ENCODE peak calls at places on chromosomes 6 and 20, in ten cellular contexts. E is pancreas; C is mammary epithelial cell; Y is ascending aorta; M is uterus; B is lower lobe of right lung; Z is psoas muscle; Q is neuronal stem cell; N is CD8-positive, alpha-beta T cell; R is A549. U is an unnamed sample.

GRCh38 chr20:2299301-2299700 is 3.5 kb downstream of the TGM3 start:
- DNase-seq in Y (no peak), C (no peak), R (no peak), M (no peak), Q (no peak), N (no peak), B (peak; percentile 87), E (peak; percentile 49), Z (peak; percentile 65), U (peak; percentile 27)

GRCh38 chr6:144581807-144582537 is 296.8 kb downstream of the UTRN start:
- DNase-seq in C (no peak), Y (no peak), Z (no peak), N (no peak), E (no peak), R (peak; percentile 5), M (no peak), B (no peak), Q (peak; percentile 11), U (peak; percentile 8)

GRCh38 chr20:12049125-12049524 is 131.4 kb downstream of the BTBD3 start:
- DNase-seq in M (no peak), Q (no peak), B (no peak), Z (no peak), R (no peak), C (no peak), Y (no peak), N (no peak), E (no peak), U (no peak)

GRCh38 chr6:5851261-5851757 is 155.4 kb downstream of the NRN1 start:
- DNase-seq in E (peak; percentile 40), R (peak; percentile 13), Y (no peak), C (no peak), B (peak; percentile 77), M (no peak), Z (no peak), N (peak; percentile 51), Q (no peak), U (peak; percentile 41)

GRCh38 chr6:165987483-165988305 is 180.0 kb downstream of the TBXT start:
- DNase-seq in N (no peak), M (peak; percentile 90), Y (peak; percentile 78), C (peak; percentile 0), Z (peak; percentile 78), B (no peak), R (peak; percentile 89), E (peak; percentile 45), Q (no peak), U (peak; percentile 90)

GRCh38 chr6:21188505-21189223 is 404.9 kb upstream of the SOX4 start:
- DNase-seq in N (no peak), C (peak; percentile 90), Q (no peak), R (no peak), Z (no peak), M (no peak), E (no peak), B (no peak), Y (no peak), U (no peak)

GRCh38 chr6:152816055-152816454 is 65.5 kb downstream of the VIP start:
- DNase-seq in M (no peak), E (no peak), R (no peak), N (no peak), Q (no peak), C (no peak), B (no peak), Z (no peak), Y (no peak), U (no peak)

GRCh38 chr6:44224154-44224977 is 971 bp downstream of the SLC29A1 start:
- DNase-seq in Q (no peak), Y (peak; percentile 74), M (no peak), E (no peak), N (no peak), R (peak; percentile 25), C (peak; percentile 39), Z (no peak), B (no peak), U (no peak)

GRCh38 chr20:23203951-23204730 is 118.0 kb upstream of the CD93 start:
- DNase-seq in N (no peak), M (no peak), Q (no peak), Z (no peak), C (no peak), Y (no peak), B (no peak), R (no peak), E (no peak), U (no peak)

GRCh38 chr20:4714818-4715217 is 6.9 kb upstream of the PRND start:
- DNase-seq in N (no peak), Y (no peak), M (no peak), E (no peak), Z (no peak), B (no peak), C (peak; percentile 66), R (no peak), Q (no peak), U (no peak)

GRCh38 chr20:9035129-9035528 is 33.8 kb upstream of the PLCB4 start:
- DNase-seq in E (no peak), M (no peak), N (no peak), R (no peak), B (no peak), Q (no peak), Y (no peak), Z (no peak), C (peak; percentile 13), U (no peak)

GRCh38 chr6:27031302-27031701 is 216.2 kb upstream of the PRSS16 start:
- DNase-seq in B (no peak), R (no peak), Y (no peak), Z (no peak), Q (no peak), E (no peak), C (peak; percentile 62), M (no peak), N (no peak), U (no peak)

GRCh38 chr20:34979366-34980153 is 23.9 kb downstream of the MYH7B start:
- DNase-seq in Z (peak; percentile 82), E (no peak), M (no peak), Q (no peak), C (no peak), N (no peak), B (no peak), Y (no peak), R (no peak), U (peak; percentile 79)

GRCh38 chr6:108707328-108707976 is 140.8 kb upstream of the ARMC2 start:
- DNase-seq in Z (no peak), N (no peak), M (no peak), Q (no peak), E (no peak), Y (peak; percentile 34), B (no peak), C (no peak), R (no peak), U (no peak)

GRCh38 chr20:50690979-50691584 is at the start of gene RIPOR3:
- DNase-seq in M (peak; percentile 52), Q (peak; percentile 17), Y (no peak), B (no peak), N (no peak), Z (peak; percentile 69), E (no peak), C (no peak), R (no peak), U (peak; percentile 42)

GRCh38 chr6:39051399-39052122 is 3.0 kb downstream of the GLP1R start:
- DNase-seq in R (no peak), Q (no peak), Z (no peak), C (peak; percentile 68), B (no peak), Y (no peak), E (no peak), M (no peak), N (no peak), U (no peak)

GRCh38 chr6:335572-335971 is 43.3 kb downstream of the DUSP22 start:
- DNase-seq in Q (no peak), M (no peak), Y (no peak), E (no peak), B (peak; percentile 46), C (no peak), Z (no peak), R (no peak), N (no peak), U (no peak)

GRCh38 chr20:54197621-54198604 is 10.0 kb upstream of the PFDN4 start:
- DNase-seq in E (no peak), B (no peak), Z (no peak), Q (no peak), M (no peak), R (peak; percentile 48), Y (no peak), N (no peak), C (peak; percentile 78), U (no peak)

GRCh38 chr6:37256692-37257319 is 766 bp upstream of the TBC1D22B start:
- DNase-seq in E (no peak), Y (no peak), Q (no peak), M (no peak), B (no peak), C (peak; percentile 51), R (no peak), Z (no peak), N (no peak), U (no peak)
- H3K27ac ChIP-seq in E (no peak overlapping the region), Y (no peak overlapping the region), Q (no peak overlapping the region), M (peak overlapping the region; percentile 76), B (no peak overlapping the region), C (peak overlapping the region; percentile 88), R (peak overlapping the region; percentile 20), Z (peak overlapping the region; percentile 96), N (no peak overlapping the region), U (no peak overlapping the region)

GRCh38 chr6:52305385-52305784 is 20.8 kb upstream of the MCM3 start:
- DNase-seq in Y (no peak), B (no peak), M (no peak), E (no peak), Z (no peak), C (no peak), Q (no peak), R (no peak), N (no peak), U (no peak)
- H3K4me3 ChIP-seq in Y (peak overlapping the region; percentile 35), B (no peak overlapping the region), M (no peak overlapping the region), E (no peak overlapping the region), Z (no peak overlapping the region), C (no peak overlapping the region), Q (no peak overlapping the region), R (no peak overlapping the region), N (peak overlapping the region; percentile 8), U (no peak overlapping the region)

GRCh38 chr6:106381223-106381622 is 20.7 kb downstream of the CRYBG1 start:
- DNase-seq in C (peak; percentile 78), B (no peak), Z (no peak), M (no peak), Y (no peak), E (no peak), Q (no peak), N (no peak), R (no peak), U (no peak)
- H3K27ac ChIP-seq in C (peak overlapping the region; percentile 98), B (no peak overlapping the region), Z (no peak overlapping the region), M (no peak overlapping the region), Y (no peak overlapping the region), E (no peak overlapping the region), Q (no peak overlapping the region), N (no peak overlapping the region), R (no peak overlapping the region), U (no peak overlapping the region)

DNA sequence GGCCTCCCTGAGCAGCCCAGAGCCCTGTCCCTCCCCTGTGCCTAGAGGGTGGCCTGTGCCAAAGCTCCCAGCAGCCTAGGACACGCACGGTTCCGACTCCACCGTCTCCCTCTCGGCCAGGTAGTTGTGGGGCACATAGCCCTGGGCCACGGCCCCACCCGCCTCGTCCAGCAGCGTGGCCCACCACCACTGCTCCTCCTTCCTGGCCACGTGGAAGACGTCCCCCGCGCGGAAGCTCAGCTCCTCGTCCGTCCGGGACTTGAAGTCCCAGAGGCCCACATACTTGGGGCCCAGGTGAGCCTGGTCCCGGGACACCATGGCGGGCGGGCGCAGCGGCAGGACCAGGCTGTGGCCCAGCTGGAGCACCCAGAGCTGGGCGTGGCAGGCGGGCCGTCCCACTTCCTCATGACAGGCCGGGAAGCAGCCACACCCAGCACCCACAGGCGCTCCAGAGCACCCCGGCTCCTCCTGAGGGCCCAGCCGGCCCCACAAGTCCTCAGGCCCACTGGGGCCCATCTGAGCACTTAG is at the start of gene PTK6:
- DNase-seq in R (peak; percentile 87), Q (no peak), E (no peak), B (peak; percentile 93), C (no peak), Z (peak; percentile 78), M (no peak), N (no peak), Y (no peak), U (no peak)
- H3K4me3 ChIP-seq in R (peak within 1 kb of the TSS; percentile 59), Q (peak within 1 kb of the TSS; percentile 27), E (no peak within 1 kb of the TSS), B (peak within 1 kb of the TSS; percentile 60), C (no peak within 1 kb of the TSS), Z (peak within 1 kb of the TSS; percentile 34), M (no peak within 1 kb of the TSS), N (peak within 1 kb of the TSS; percentile 48), Y (peak within 1 kb of the TSS; percentile 32), U (peak within 1 kb of the TSS; percentile 31)